ENCODE peak calls at places on chromosome 16, in six cellular contexts. L, M, B, P, U and R are unnamed samples.
A peak's percentile ranks its signal among the peaks of the same experiment; 100 is the strongest.

GRCh38 chr16:85465328-85466307 is 147.5 kb upstream of the GSE1 start:
- DNase-seq in L (peak; percentile 35), M (no peak), B (no peak), P (no peak), U (no peak), R (no peak)

GRCh38 chr16:57192720-57193486 is 6.8 kb downstream of the RSPRY1 start:
- DNase-seq in L (peak; percentile 26), M (no peak), B (no peak), P (no peak), U (no peak), R (no peak)

GRCh38 chr16:66728117-66728787 is 23.2 kb downstream of the DYNC1LI2 start:
- DNase-seq in L (peak; percentile 71), M (no peak), B (peak; percentile 49), P (no peak), U (peak; percentile 43), R (no peak)

GRCh38 chr16:2953706-2954105 is 10.4 kb upstream of the KREMEN2 start:
- DNase-seq in L (no peak), M (no peak), B (no peak), P (peak; percentile 30), U (no peak), R (no peak)

GRCh38 chr16:78390070-78390469 is 290.6 kb downstream of the WWOX start:
- DNase-seq in L (no peak), M (no peak), B (no peak), P (no peak), U (no peak), R (no peak)

GRCh38 chr16:49675417-49675816 is 180.5 kb downstream of the ZNF423 start:
- DNase-seq in L (no peak), M (no peak), B (peak; percentile 30), P (no peak), U (no peak), R (no peak)

GRCh38 chr16:84578538-84579126 is 39.2 kb downstream of the COTL1 start:
- DNase-seq in L (no peak), M (no peak), B (no peak), P (no peak), U (no peak), R (no peak)

GRCh38 chr16:13770436-13770835 is 149.5 kb upstream of the ERCC4 start:
- DNase-seq in L (no peak), M (no peak), B (no peak), P (no peak), U (no peak), R (no peak)

GRCh38 chr16:69166221-69166833 is 20.6 kb upstream of the SNTB2 start:
- DNase-seq in L (peak; percentile 25), M (peak; percentile 62), B (peak; percentile 50), P (no peak), U (no peak), R (no peak)

GRCh38 chr16:20383106-20384029 is 21.2 kb downstream of the PDILT start:
- DNase-seq in L (peak; percentile 43), M (peak; percentile 11), B (peak; percentile 85), P (peak; percentile 88), U (peak; percentile 83), R (no peak)

GRCh38 chr16:23962001-23962400 is 126.2 kb downstream of the PRKCB start:
- DNase-seq in L (no peak), M (no peak), B (no peak), P (no peak), U (no peak), R (no peak)

GRCh38 chr16:80932725-80933124 is 74.0 kb downstream of the CMC2 start:
- DNase-seq in L (peak; percentile 68), M (no peak), B (peak; percentile 23), P (no peak), U (no peak), R (peak; percentile 70)

GRCh38 chr16:89398924-89399323 is 91.4 kb downstream of the ANKRD11 start:
- DNase-seq in L (no peak), M (no peak), B (no peak), P (no peak), U (no peak), R (no peak)

GRCh38 chr16:51953541-51953940 is 593.4 kb downstream of the TOX3 start:
- DNase-seq in L (no peak), M (no peak), B (no peak), P (no peak), U (no peak), R (no peak)

GRCh38 chr16:1221628-1222552 is 3.2 kb downstream of the TPSG1 start:
- DNase-seq in L (no peak), M (no peak), B (peak; percentile 77), P (no peak), U (no peak), R (no peak)

GRCh38 chr16:19601083-19601976 is 45.8 kb downstream of the VPS35L start:
- DNase-seq in L (peak; percentile 13), M (no peak), B (peak; percentile 66), P (no peak), U (peak; percentile 52), R (no peak)

GRCh38 chr16:28166394-28167208 is 45.2 kb downstream of the XPO6 start:
- DNase-seq in L (no peak), M (no peak), B (no peak), P (no peak), U (no peak), R (no peak)